ENCODE peak calls at places on chromosome 18, in nine cellular contexts. U is adrenal gland, F is body of pancreas, O is H1, L is uterus, P is breast epithelium, X is A549, B is K562, W is tibial nerve. J is an unnamed sample.

GRCh38 chr18:22827216-22827615 is 105.9 kb upstream of the RBBP8 start:
- DNase-seq in W (no peak), O (no peak), X (no peak), L (no peak), B (no peak), P (no peak), F (no peak), U (no peak), J (no peak)

GRCh38 chr18:64119916-64120315 is 29.0 kb downstream of the LINC00305 start:
- DNase-seq in O (no peak), X (peak; percentile 4), U (no peak), P (no peak), F (no peak), B (no peak), L (no peak), W (no peak), J (no peak)

GRCh38 chr18:27500531-27500930 is 315.4 kb upstream of the CHST9 start:
- DNase-seq in O (no peak), P (no peak), B (no peak), X (no peak), W (no peak), L (no peak), F (no peak), U (no peak), J (no peak)

GRCh38 chr18:52311331-52311730 is 28.7 kb upstream of the DCC start:
- DNase-seq in W (no peak), X (no peak), U (no peak), F (no peak), L (no peak), P (no peak), B (no peak), O (no peak), J (no peak)

GRCh38 chr18:48153641-48154481 is 223.4 kb upstream of the SMAD2 start:
- DNase-seq in O (no peak), U (no peak), P (no peak), L (no peak), F (no peak), B (no peak), X (peak; percentile 9), W (no peak), J (no peak)

GRCh38 chr18:76578571-76579300 is 83.7 kb upstream of the ZNF516 start:
- DNase-seq in X (no peak), O (peak; percentile 58), U (no peak), F (no peak), P (no peak), B (no peak), W (no peak), L (no peak), J (peak; percentile 25)

GRCh38 chr18:79947054-79947755 is 4.2 kb downstream of the SLC66A2 start:
- DNase-seq in P (peak; percentile 54), F (peak; percentile 7), O (no peak), U (no peak), X (no peak), L (no peak), W (no peak), B (no peak), J (no peak)

GRCh38 chr18:13501896-13502295 is 224.5 kb downstream of the FAM210A start:
- DNase-seq in P (no peak), L (no peak), F (no peak), U (no peak), O (no peak), B (no peak), X (no peak), W (no peak), J (no peak)

GRCh38 chr18:76149728-76150127 is 345.3 kb downstream of the ZNF516 start:
- DNase-seq in F (no peak), X (no peak), B (no peak), O (no peak), L (no peak), W (no peak), U (no peak), P (no peak), J (no peak)

GRCh38 chr18:74226156-74226555 is 65.6 kb downstream of the CYB5A start:
- DNase-seq in P (no peak), L (no peak), X (no peak), W (no peak), U (no peak), O (no peak), F (peak; percentile 74), B (no peak), J (no peak)

GRCh38 chr18:46213295-46213694 is 109.1 kb downstream of the HAUS1 start:
- DNase-seq in W (no peak), X (peak; percentile 14), U (no peak), O (no peak), B (no peak), P (no peak), F (no peak), L (no peak), J (no peak)

GRCh38 chr18:68448736-68449135 is 266.2 kb downstream of the TMX3 start:
- DNase-seq in U (no peak), B (no peak), P (no peak), W (no peak), F (no peak), O (no peak), L (no peak), X (no peak), J (no peak)

GRCh38 chr18:68555935-68556334 is 159.0 kb downstream of the TMX3 start:
- DNase-seq in L (no peak), O (no peak), P (no peak), F (no peak), U (no peak), W (no peak), X (no peak), B (no peak), J (no peak)

GRCh38 chr18:12394428-12394827 is 13.3 kb upstream of the PRELID3A start:
- DNase-seq in L (no peak), X (peak; percentile 26), W (no peak), P (no peak), U (no peak), F (no peak), O (peak; percentile 78), B (no peak), J (no peak)

GRCh38 chr18:21109936-21110666 is 1.5 kb downstream of the ROCK1 start:
- DNase-seq in F (no peak), X (no peak), U (no peak), O (no peak), P (no peak), L (no peak), W (no peak), B (no peak), J (no peak)

DNA sequence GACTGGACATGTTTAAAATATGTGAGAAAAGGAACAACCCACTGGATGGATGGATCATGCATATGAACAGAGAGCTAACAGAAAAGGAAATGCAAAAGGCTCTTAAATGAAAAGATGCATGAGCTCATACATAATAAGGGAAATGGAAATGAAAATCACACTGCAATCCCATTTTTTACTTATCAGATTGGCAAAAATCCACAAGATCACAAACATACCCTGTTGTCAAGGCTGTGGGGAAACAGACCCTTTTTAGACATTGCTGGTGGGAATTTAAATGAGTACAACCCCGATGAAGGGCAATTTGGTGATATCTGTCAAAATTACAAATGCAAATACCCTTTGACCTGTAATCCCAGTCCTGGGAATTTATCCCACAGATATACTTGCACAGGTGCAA is 440.5 kb upstream of the SLC14A2 start:
- DNase-seq in U (no peak), O (no peak), B (no peak), P (no peak), X (no peak), F (no peak), W (no peak), L (no peak), J (no peak)
- H3K4me3 ChIP-seq in U (no peak overlapping the region), O (no peak overlapping the region), B (no peak overlapping the region), P (no peak overlapping the region), X (no peak overlapping the region), F (no peak overlapping the region), W (no peak overlapping the region), L (no peak overlapping the region), J (no peak overlapping the region)

DNA sequence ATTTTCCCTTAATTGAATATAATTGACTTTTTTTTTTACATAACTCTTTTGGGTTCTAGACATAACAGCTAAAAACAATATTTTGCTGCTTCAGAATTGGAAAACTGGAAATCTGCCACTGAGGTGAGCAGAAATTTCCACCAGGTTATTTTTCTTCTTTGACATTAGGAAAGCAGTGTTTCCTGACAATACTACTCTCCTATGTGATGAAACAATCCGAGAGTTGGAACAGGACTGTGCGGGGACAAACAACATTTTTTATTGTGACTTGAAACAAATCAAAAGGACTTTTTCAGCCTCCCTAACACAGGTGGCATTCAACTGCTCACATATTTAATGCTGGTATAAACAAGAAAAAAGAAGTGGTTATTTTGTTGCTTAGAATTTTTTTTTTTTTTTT is 237.2 kb downstream of the RNF152 start:
- DNase-seq in X (no peak), B (no peak), L (no peak), W (no peak), P (no peak), U (no peak), O (no peak), F (no peak), J (no peak)
- TF ChIP-seq POLR2A in X (no peak), B (no peak), L (no peak), W (no peak), P (no peak), U (no peak), O (no peak), F (no peak), J (no peak)

GRCh38 chr18:24018299-24018910 is 3.9 kb downstream of the TTC39C start:
- DNase-seq in B (no peak), L (no peak), P (no peak), F (no peak), U (no peak), X (no peak), W (no peak), O (no peak), J (no peak)
- H3K4me1 ChIP-seq in B (peaks cover 17% of the 10 kb centered on the region), L (peaks cover 7% of the 10 kb centered on the region), P (no peaks in the 10 kb centered on the region), F (peaks cover 28% of the 10 kb centered on the region), U (peaks cover 7% of the 10 kb centered on the region), X (peaks cover 18% of the 10 kb centered on the region), W (peaks cover 37% of the 10 kb centered on the region), O (peaks cover 8% of the 10 kb centered on the region), J (peaks cover 42% of the 10 kb centered on the region)

GRCh38 chr18:35490894-35491688 is 6.7 kb downstream of the INO80C start:
- DNase-seq in O (peak; percentile 58), X (no peak), U (no peak), L (no peak), F (no peak), B (no peak), W (no peak), P (no peak), J (no peak)

GRCh38 chr18:35489913-35490490 is 7.8 kb downstream of the INO80C start:
- DNase-seq in F (no peak), B (no peak), P (no peak), U (no peak), X (no peak), W (no peak), L (no peak), O (no peak), J (no peak)

GRCh38 chr18:35484034-35484433 is 13.7 kb downstream of the INO80C start:
- DNase-seq in O (no peak), P (no peak), X (no peak), U (no peak), L (no peak), W (no peak), B (no peak), F (no peak), J (no peak)

GRCh38 chr18:35481960-35482366 is 15.8 kb downstream of the INO80C start:
- DNase-seq in L (no peak), X (peak; percentile 65), F (no peak), W (no peak), B (no peak), P (no peak), O (no peak), U (no peak), J (no peak)

DNA sequence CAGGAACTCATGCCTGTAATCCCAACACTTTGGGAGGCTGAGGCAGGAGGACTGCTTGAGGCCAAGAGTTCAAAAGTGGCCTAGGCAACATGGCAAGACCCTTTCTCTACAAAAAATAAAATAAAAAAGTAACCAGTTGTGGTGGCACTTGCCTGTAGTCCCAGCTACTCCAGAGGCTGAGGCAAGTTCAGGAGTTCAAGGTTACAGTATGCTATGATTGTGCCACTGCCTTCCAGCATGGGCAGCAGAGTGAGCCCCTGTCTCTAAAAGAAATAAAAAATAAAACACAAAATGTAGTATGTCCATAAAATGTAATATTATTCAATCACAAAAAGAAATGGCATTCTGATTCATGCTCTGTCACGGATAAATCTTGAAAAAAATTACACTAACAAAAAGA is 11.9 kb downstream of the INO80C start:
- DNase-seq in B (no peak), P (no peak), W (no peak), X (no peak), O (no peak), U (no peak), L (no peak), F (no peak), J (no peak)
- H3K4me3 ChIP-seq in B (no peak overlapping the region), P (no peak overlapping the region), W (no peak overlapping the region), X (no peak overlapping the region), O (no peak overlapping the region), U (no peak overlapping the region), L (no peak overlapping the region), F (no peak overlapping the region), J (no peak overlapping the region)

J was measured in vagina.